ENCODE peak calls at places on chromosomes 5 and 9, in four cellular contexts. V, H, R and W are unnamed samples.

GRCh38 chr9:90442738-90443137 is 199.9 kb downstream of the DIRAS2 start:
- DNase-seq in V (no peak), H (no peak), R (no peak), W (no peak)

GRCh38 chr9:121023064-121023463 is 27.0 kb downstream of the C5 start:
- DNase-seq in V (no peak), H (no peak), R (peak), W (no peak)

GRCh38 chr5:100161868-100162267 is 373.3 kb upstream of the FAM174A start:
- DNase-seq in V (no peak), H (no peak), R (no peak), W (no peak)

GRCh38 chr5:163005949-163006348 is 431.4 kb upstream of the CCNG1 start:
- DNase-seq in V (no peak), H (no peak), R (no peak), W (no peak)

GRCh38 chr9:82495884-82496777 is 507.6 kb downstream of the SPATA31D1 start:
- DNase-seq in V (no peak), H (no peak), R (no peak), W (no peak)

GRCh38 chr5:43041131-43041668 is 1.1 kb upstream of the ANXA2R start:
- DNase-seq in V (no peak), H (no peak), R (no peak), W (peak)

GRCh38 chr5:73591102-73591695 is 25.7 kb downstream of the UTP15 start:
- DNase-seq in V (peak), H (peak), R (peak), W (peak)

GRCh38 chr9:111284703-111285102 is 45.3 kb downstream of the OR2K2 start:
- DNase-seq in V (no peak), H (no peak), R (no peak), W (no peak)

GRCh38 chr9:115461284-115461683 is 343.3 kb upstream of the TNC start:
- DNase-seq in V (no peak), H (no peak), R (no peak), W (no peak)

GRCh38 chr9:4335631-4336030 is 35.8 kb upstream of the GLIS3 start:
- DNase-seq in V (no peak), H (no peak), R (no peak), W (no peak)

GRCh38 chr9:134381671-134382505 is 55.6 kb downstream of the RXRA start:
- DNase-seq in V (peak), H (no peak), R (no peak), W (no peak)

GRCh38 chr5:60540855-60541805 is 158.8 kb downstream of the DEPDC1B start:
- DNase-seq in V (no peak), H (no peak), R (peak), W (peak)